ENCODE peak calls at places on chromosomes 16 and 17, in five cellular contexts. One of them, this sample, is unnamed.

GRCh38 chr17:416293-417206 is 63.9 kb upstream of the RPH3AL start:
- DNase-seq in CD8-positive, alpha-beta memory T cell: peak; percentile 49
- DNase-seq in tibial artery: no peak
- DNase-seq in body of pancreas: no peak
- DNase-seq in caudate nucleus: no peak
- DNase-seq in this sample: no peak

GRCh38 chr16:57633383-57634064 is 5.1 kb downstream of the ADGRG1 start:
- DNase-seq in tibial artery: no peak
- DNase-seq in body of pancreas: no peak
- DNase-seq in CD8-positive, alpha-beta memory T cell: no peak
- DNase-seq in caudate nucleus: no peak
- DNase-seq in this sample: no peak

GRCh38 chr16:8182761-8183160 is 407.6 kb downstream of the TMEM114 start:
- DNase-seq in caudate nucleus: no peak
- DNase-seq in body of pancreas: no peak
- DNase-seq in tibial artery: no peak
- DNase-seq in CD8-positive, alpha-beta memory T cell: no peak
- DNase-seq in this sample: no peak

GRCh38 chr16:78488461-78488860 is 389.0 kb downstream of the WWOX start:
- DNase-seq in caudate nucleus: no peak
- DNase-seq in body of pancreas: no peak
- DNase-seq in CD8-positive, alpha-beta memory T cell: no peak
- DNase-seq in tibial artery: no peak
- DNase-seq in this sample: no peak

GRCh38 chr17:1759529-1759928 is 2.3 kb upstream of the SERPINF1 start:
- DNase-seq in body of pancreas: no peak
- DNase-seq in tibial artery: no peak
- DNase-seq in CD8-positive, alpha-beta memory T cell: no peak
- DNase-seq in caudate nucleus: no peak
- DNase-seq in this sample: no peak

GRCh38 chr16:35750157-35750689 is 2290.8 kb downstream of the TP53TG3F start:
- DNase-seq in CD8-positive, alpha-beta memory T cell: no peak
- DNase-seq in caudate nucleus: no peak
- DNase-seq in tibial artery: no peak
- DNase-seq in body of pancreas: no peak
- DNase-seq in this sample: peak; percentile 90

GRCh38 chr17:17079336-17079735 is 37.1 kb downstream of the MPRIP start:
- DNase-seq in caudate nucleus: no peak
- DNase-seq in CD8-positive, alpha-beta memory T cell: no peak
- DNase-seq in body of pancreas: no peak
- DNase-seq in tibial artery: peak; percentile 43
- DNase-seq in this sample: no peak

GRCh38 chr17:804541-805435 is 22.6 kb downstream of the MRM3 start:
- DNase-seq in caudate nucleus: no peak
- DNase-seq in tibial artery: no peak
- DNase-seq in body of pancreas: no peak
- DNase-seq in CD8-positive, alpha-beta memory T cell: no peak
- DNase-seq in this sample: no peak

GRCh38 chr16:31427441-31428276 is 501 bp downstream of the COX6A2 start:
- DNase-seq in CD8-positive, alpha-beta memory T cell: peak; percentile 74
- DNase-seq in body of pancreas: peak; percentile 73
- DNase-seq in caudate nucleus: no peak
- DNase-seq in tibial artery: peak; percentile 62
- DNase-seq in this sample: no peak

GRCh38 chr16:57483725-57484514 is 2.4 kb downstream of the DOK4 start:
- DNase-seq in tibial artery: peak; percentile 59
- DNase-seq in caudate nucleus: no peak
- DNase-seq in body of pancreas: no peak
- DNase-seq in CD8-positive, alpha-beta memory T cell: no peak
- DNase-seq in this sample: no peak

GRCh38 chr17:9668532-9668931 is 23.2 kb downstream of the USP43 start:
- DNase-seq in caudate nucleus: no peak
- DNase-seq in tibial artery: no peak
- DNase-seq in CD8-positive, alpha-beta memory T cell: no peak
- DNase-seq in body of pancreas: no peak
- DNase-seq in this sample: no peak

GRCh38 chr16:64225696-64226095 is 896.2 kb downstream of the CDH11 start:
- DNase-seq in caudate nucleus: no peak
- DNase-seq in tibial artery: no peak
- DNase-seq in body of pancreas: no peak
- DNase-seq in CD8-positive, alpha-beta memory T cell: no peak
- DNase-seq in this sample: no peak

GRCh38 chr17:37614823-37615222 is 5.6 kb upstream of the SYNRG start:
- DNase-seq in tibial artery: no peak
- DNase-seq in body of pancreas: no peak
- DNase-seq in CD8-positive, alpha-beta memory T cell: no peak
- DNase-seq in caudate nucleus: no peak
- DNase-seq in this sample: no peak

GRCh38 chr17:79810138-79811027 is 13.5 kb upstream of the CBX8 start:
- DNase-seq in CD8-positive, alpha-beta memory T cell: peak; percentile 69
- DNase-seq in caudate nucleus: peak; percentile 37
- DNase-seq in body of pancreas: peak; percentile 64
- DNase-seq in tibial artery: no peak
- DNase-seq in this sample: no peak

GRCh38 chr17:39145143-39145542 is 6.3 kb downstream of the PLXDC1 start:
- DNase-seq in tibial artery: no peak
- DNase-seq in body of pancreas: no peak
- DNase-seq in CD8-positive, alpha-beta memory T cell: no peak
- DNase-seq in caudate nucleus: no peak
- DNase-seq in this sample: no peak

DNA sequence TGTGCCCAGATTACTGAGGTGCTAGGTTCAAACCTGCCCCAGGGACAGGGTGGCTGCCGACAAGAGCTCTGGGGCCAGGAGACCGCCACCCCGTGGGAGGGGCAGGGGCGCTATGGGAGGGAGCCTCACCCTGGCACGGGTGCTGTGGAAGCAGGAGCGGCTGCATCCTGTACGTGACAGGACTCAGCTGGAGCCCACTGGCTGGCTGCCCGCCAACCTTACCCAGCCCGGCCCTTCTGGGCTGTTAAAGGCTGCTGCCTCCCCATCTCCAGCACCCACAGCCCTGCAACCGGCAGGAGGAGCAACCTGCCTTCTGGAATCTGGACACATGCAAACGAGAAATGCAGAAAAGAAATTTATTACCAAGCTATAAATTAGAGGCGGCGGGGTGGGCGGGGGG is 11.2 kb downstream of the PAM16 start:
- DNase-seq in body of pancreas: no peak
- DNase-seq in tibial artery: no peak
- DNase-seq in caudate nucleus: no peak
- DNase-seq in CD8-positive, alpha-beta memory T cell: no peak
- DNase-seq in this sample: no peak
- H3K27ac ChIP-seq in body of pancreas: no peak overlapping the region
- H3K27ac ChIP-seq in tibial artery: peak overlapping the region; percentile 16
- H3K27ac ChIP-seq in caudate nucleus: no peak overlapping the region
- H3K27ac ChIP-seq in CD8-positive, alpha-beta memory T cell: no peak overlapping the region
- H3K27ac ChIP-seq in this sample: peak overlapping the region; percentile 36

DNA sequence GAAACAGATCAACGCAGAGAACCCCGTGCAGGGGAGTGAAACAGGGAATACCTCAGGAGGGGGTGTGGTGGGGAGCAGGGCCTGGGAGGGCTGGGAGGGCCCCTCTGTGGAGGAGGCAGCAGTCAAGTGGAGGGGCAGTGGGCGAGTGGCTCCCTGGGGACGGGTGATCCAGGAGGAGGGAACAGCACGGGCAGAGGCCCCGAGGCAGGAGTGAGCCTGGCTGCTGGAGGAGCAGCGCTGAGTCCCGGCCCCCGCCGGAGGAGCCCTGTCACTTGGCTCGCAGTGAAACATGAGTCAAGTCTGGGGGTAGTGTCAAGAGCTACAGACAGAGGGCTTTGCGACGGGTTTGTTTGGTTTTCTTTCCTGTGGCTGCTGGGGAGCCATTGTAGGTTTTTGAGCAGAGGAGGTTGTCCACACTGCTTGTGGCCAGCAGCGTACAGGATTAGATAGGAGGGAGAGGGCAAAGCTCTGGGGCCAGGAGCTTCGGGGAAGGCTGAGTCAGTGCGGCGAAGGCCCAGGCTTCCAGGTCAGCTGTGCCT is 115.7 kb upstream of the CIBAR2 start:
- DNase-seq in tibial artery: no peak
- DNase-seq in caudate nucleus: no peak
- DNase-seq in body of pancreas: no peak
- DNase-seq in CD8-positive, alpha-beta memory T cell: no peak
- DNase-seq in this sample: no peak
- H3K27ac ChIP-seq in tibial artery: peak overlapping the region; percentile 27
- H3K27ac ChIP-seq in caudate nucleus: no peak overlapping the region
- H3K27ac ChIP-seq in body of pancreas: no peak overlapping the region
- H3K27ac ChIP-seq in CD8-positive, alpha-beta memory T cell: no peak overlapping the region
- H3K27ac ChIP-seq in this sample: no peak overlapping the region

DNA sequence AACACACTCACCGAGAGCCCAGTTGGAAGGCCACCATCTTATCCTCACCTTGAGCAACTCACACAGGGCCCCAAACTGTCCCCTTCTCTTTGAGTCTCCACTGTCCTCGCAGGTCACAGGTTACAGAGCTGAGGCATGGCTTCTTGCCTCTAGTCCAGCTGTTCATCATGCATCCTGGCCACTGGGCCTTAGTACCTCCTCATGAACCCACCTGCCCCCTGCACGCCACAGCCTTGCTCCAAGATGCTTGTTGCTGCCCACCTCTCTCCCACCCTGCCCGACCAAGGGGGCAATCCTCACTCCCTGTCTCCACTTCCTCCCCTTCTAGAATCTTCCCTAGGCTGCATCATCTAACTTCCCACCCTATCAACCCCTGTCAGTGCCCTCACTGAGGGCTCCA is 17.1 kb downstream of the CDH5 start:
- DNase-seq in body of pancreas: no peak
- DNase-seq in CD8-positive, alpha-beta memory T cell: no peak
- DNase-seq in caudate nucleus: no peak
- DNase-seq in tibial artery: peak; percentile 39
- DNase-seq in this sample: no peak
- H3K27ac ChIP-seq in body of pancreas: no peak overlapping the region
- H3K27ac ChIP-seq in CD8-positive, alpha-beta memory T cell: no peak overlapping the region
- H3K27ac ChIP-seq in caudate nucleus: no peak overlapping the region
- H3K27ac ChIP-seq in tibial artery: no peak overlapping the region
- H3K27ac ChIP-seq in this sample: no peak overlapping the region

DNA sequence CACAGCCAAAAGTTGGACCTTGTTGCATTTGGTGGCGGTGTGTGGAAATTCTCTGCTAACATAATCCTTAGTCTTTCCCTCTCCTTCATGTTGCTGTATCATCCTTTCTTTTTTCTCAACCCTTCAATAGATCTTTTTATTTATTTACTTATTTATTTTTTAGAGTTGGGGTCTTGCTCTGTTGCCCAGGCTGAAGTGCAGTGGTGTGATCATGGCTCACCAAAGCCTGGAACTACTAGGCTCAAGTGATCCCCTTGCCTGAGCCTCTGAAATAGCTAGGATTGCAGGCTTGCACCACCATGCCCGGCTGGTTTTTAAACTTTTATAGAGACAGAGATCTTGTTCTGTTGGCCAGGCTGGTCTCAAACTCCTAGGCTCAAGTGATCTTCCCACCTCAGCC is 51.7 kb downstream of the SNX29 start:
- DNase-seq in CD8-positive, alpha-beta memory T cell: no peak
- DNase-seq in tibial artery: no peak
- DNase-seq in body of pancreas: no peak
- DNase-seq in caudate nucleus: no peak
- DNase-seq in this sample: no peak
- H3K27ac ChIP-seq in CD8-positive, alpha-beta memory T cell: no peak overlapping the region
- H3K27ac ChIP-seq in tibial artery: no peak overlapping the region
- H3K27ac ChIP-seq in body of pancreas: no peak overlapping the region
- H3K27ac ChIP-seq in caudate nucleus: no peak overlapping the region
- H3K27ac ChIP-seq in this sample: no peak overlapping the region

GRCh38 chr17:75512946-75513666 is 2.2 kb downstream of the CASKIN2 start:
- DNase-seq in tibial artery: no peak
- DNase-seq in body of pancreas: no peak
- DNase-seq in caudate nucleus: no peak
- DNase-seq in CD8-positive, alpha-beta memory T cell: no peak
- DNase-seq in this sample: no peak
- H3K27ac ChIP-seq in tibial artery: peak overlapping the region; percentile 87
- H3K27ac ChIP-seq in body of pancreas: peak overlapping the region; percentile 87
- H3K27ac ChIP-seq in caudate nucleus: peak overlapping the region; percentile 89
- H3K27ac ChIP-seq in CD8-positive, alpha-beta memory T cell: no peak overlapping the region
- H3K27ac ChIP-seq in this sample: peak overlapping the region; percentile 92

This sample was measured in vagina.